ENCODE peak calls at places on chromosomes 7 and 10, in ten cellular contexts. B is AG09309, U is A549, F is IMR-90, P is GM12865, Y is Panc1, R is breast epithelium, A is fibroblast of lung, E is tibial nerve, K is right lobe of liver. Q is an unnamed sample.

GRCh38 chr7:42694894-42695553 is 216.8 kb downstream of the C7orf25 start:
- DNase-seq in U (no peak), F (no peak), P (no peak), Y (no peak), A (peak; percentile 28), R (no peak), E (no peak), K (no peak), B (peak; percentile 18), Q (no peak)

GRCh38 chr10:102777696-102778530 is 34.2 kb downstream of the WBP1L start:
- DNase-seq in A (no peak), U (no peak), P (no peak), B (no peak), F (no peak), K (no peak), R (no peak), Y (no peak), E (no peak), Q (no peak)

GRCh38 chr10:50600831-50601466 is 22.8 kb downstream of the SGMS1 start:
- DNase-seq in Y (no peak), R (no peak), P (peak; percentile 15), K (no peak), E (no peak), F (peak; percentile 49), A (peak; percentile 45), B (no peak), U (no peak), Q (no peak)

GRCh38 chr7:157238087-157238486 is 98.7 kb upstream of the DNAJB6 start:
- DNase-seq in P (no peak), E (no peak), U (no peak), K (no peak), F (no peak), R (no peak), B (no peak), A (no peak), Y (no peak), Q (no peak)

GRCh38 chr7:101155303-101155702 is 1.0 kb downstream of the AP1S1 start:
- DNase-seq in K (no peak), B (no peak), F (no peak), E (no peak), U (no peak), Y (no peak), R (no peak), A (no peak), P (no peak), Q (no peak)

GRCh38 chr7:110421490-110422241 is 669.3 kb upstream of the LRRN3 start:
- DNase-seq in K (no peak), U (no peak), B (no peak), A (no peak), R (no peak), P (no peak), F (no peak), E (no peak), Y (no peak), Q (no peak)

GRCh38 chr7:129530881-129531391 is 28.6 kb downstream of the SMKR1 start:
- DNase-seq in A (peak; percentile 23), P (peak; percentile 6), Y (peak; percentile 93), U (peak; percentile 36), B (no peak), F (peak; percentile 80), K (no peak), E (no peak), R (no peak), Q (peak; percentile 32)

GRCh38 chr7:11737723-11738122 is 94.3 kb downstream of the THSD7A start:
- DNase-seq in P (no peak), F (peak; percentile 39), R (no peak), K (no peak), U (no peak), A (peak; percentile 71), Y (no peak), B (no peak), E (no peak), Q (no peak)

GRCh38 chr10:116073025-116073424 is 200.0 kb downstream of the GFRA1 start:
- DNase-seq in R (no peak), B (no peak), F (no peak), A (no peak), P (no peak), K (peak; percentile 8), Y (no peak), U (no peak), E (no peak), Q (no peak)

GRCh38 chr10:116071453-116072148 is 201.4 kb downstream of the GFRA1 start:
- DNase-seq in K (peak; percentile 55), U (no peak), Y (no peak), R (no peak), A (no peak), P (no peak), B (no peak), E (no peak), F (no peak), Q (no peak)

GRCh38 chr10:116070743-116071320 is 202.2 kb downstream of the GFRA1 start:
- DNase-seq in F (no peak), K (peak; percentile 44), R (no peak), P (no peak), U (no peak), A (no peak), Y (no peak), B (no peak), E (no peak), Q (no peak)

GRCh38 chr10:116076616-116077015 is 196.4 kb downstream of the GFRA1 start:
- DNase-seq in U (no peak), Y (no peak), E (no peak), F (no peak), P (no peak), R (no peak), A (no peak), K (no peak), B (no peak), Q (no peak)

DNA sequence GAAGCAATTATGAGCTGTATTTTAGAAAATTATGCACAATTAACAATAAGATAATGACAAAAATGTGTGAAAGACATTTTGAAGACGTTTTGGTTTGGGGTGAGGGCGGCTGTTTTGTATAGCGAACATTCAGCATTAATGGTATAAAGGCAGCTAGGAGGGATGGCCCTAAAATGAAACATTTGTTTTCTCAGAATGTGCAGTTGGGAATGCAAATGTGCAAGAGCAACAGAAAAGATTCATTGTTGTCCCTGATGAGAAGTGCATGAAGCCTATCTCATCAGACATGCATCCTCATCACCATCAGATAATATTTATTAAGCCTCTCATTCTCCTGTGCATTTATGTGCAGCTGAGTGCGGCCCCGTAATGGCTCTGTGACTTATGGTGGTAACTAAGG is 199.6 kb downstream of the GFRA1 start:
- DNase-seq in K (peak; percentile 14), Y (no peak), F (no peak), P (no peak), U (no peak), R (no peak), A (no peak), E (no peak), B (no peak), Q (no peak)
- H3K4me3 ChIP-seq in K (no peak overlapping the region), Y (no peak overlapping the region), F (no peak overlapping the region), P (no peak overlapping the region), U (no peak overlapping the region), R (no peak overlapping the region), A (no peak overlapping the region), E (no peak overlapping the region), B (no peak overlapping the region), Q (no peak overlapping the region)

GRCh38 chr7:158357106-158357897 is 230.3 kb downstream of the PTPRN2 start:
- DNase-seq in F (no peak), A (no peak), R (no peak), B (no peak), P (no peak), Y (no peak), E (no peak), U (no peak), K (no peak), Q (no peak)

GRCh38 chr7:158356454-158356853 is 231.2 kb downstream of the PTPRN2 start:
- DNase-seq in P (no peak), E (no peak), F (no peak), A (no peak), Y (no peak), U (no peak), K (no peak), B (no peak), R (no peak), Q (no peak)

GRCh38 chr7:158353606-158354570 is 233.7 kb downstream of the PTPRN2 start:
- DNase-seq in K (no peak), B (no peak), A (no peak), R (no peak), F (no peak), E (no peak), Y (peak; percentile 38), U (no peak), P (no peak), Q (no peak)

GRCh38 chr7:158354861-158355260 is 232.8 kb downstream of the PTPRN2 start:
- DNase-seq in B (no peak), F (no peak), U (no peak), A (no peak), R (no peak), P (no peak), E (no peak), K (no peak), Y (no peak), Q (no peak)

GRCh38 chr7:158355456-158356065 is 232.1 kb downstream of the PTPRN2 start:
- DNase-seq in B (no peak), P (no peak), U (no peak), F (no peak), A (no peak), R (no peak), E (no peak), Y (peak; percentile 13), K (no peak), Q (no peak)
- TF ChIP-seq CTCF in B (peak; percentile 15), P (no peak), U (no peak), F (no peak), A (no peak), R (no peak), E (no peak), Y (peak; percentile 78), K (no peak), Q (no peak)

DNA sequence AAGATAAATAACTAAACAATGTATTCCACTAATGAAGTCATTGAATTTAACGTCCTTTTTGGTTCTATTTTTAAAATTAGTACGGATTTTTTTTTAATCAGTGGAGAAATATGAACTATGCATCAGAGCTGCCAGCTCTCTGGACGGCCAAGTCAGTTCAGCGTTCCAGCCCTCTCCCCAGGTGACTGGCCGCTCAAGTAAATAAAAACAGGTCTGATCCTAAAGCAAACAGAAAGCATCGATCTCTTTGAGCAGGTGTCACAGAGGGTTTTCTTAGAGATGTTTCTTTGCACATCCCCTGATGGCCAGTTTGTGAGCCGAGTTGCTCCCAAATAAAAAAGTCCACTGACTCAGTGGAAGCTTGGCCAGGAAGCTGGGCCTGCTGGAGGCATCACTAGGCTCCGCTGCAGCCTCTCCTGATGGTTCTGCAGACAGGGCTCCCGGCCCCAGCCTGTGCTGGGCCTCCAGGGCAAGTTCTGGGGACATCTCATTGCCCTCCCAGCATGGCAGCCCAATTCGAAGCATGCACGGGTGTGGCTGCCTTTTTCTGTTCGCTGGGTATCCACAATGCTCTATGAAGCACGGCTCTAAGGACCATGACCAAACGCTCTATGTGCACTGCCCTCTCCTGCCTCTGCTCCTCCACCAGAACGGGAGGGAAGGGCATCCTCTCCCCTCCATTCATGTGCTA is 74.7 kb upstream of the PPP2R2D start:
- DNase-seq in F (no peak), B (no peak), P (no peak), E (no peak), K (peak; percentile 75), U (no peak), Y (no peak), A (no peak), R (no peak), Q (no peak)
- H3K4me3 ChIP-seq in F (no peak overlapping the region), B (no peak overlapping the region), P (no peak overlapping the region), E (no peak overlapping the region), K (peak overlapping the region; percentile 14), U (no peak overlapping the region), Y (no peak overlapping the region), A (no peak overlapping the region), R (no peak overlapping the region), Q (no peak overlapping the region)

DNA sequence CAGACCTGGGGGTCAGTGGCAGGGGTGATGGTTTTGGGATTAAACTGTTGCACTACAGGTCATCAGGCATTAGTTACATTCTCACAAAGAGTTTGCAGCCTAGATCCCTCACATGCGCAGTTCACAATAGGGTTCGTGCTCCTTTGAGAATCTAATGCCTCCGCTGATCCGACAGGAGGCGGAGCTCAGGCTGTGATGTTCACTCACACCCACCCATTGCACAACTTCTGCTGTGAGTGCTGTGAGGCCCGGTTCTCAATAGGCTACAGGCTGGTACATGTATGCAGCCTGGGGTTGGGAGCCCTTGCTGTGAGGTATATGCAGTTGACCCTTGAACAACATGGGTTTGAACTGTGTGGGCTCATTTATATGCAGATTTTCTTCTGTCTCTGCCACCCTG is 416.4 kb downstream of the GFRA1 start:
- DNase-seq in E (no peak), U (no peak), F (no peak), R (no peak), B (no peak), Y (no peak), A (no peak), P (no peak), K (no peak), Q (no peak)
- TF ChIP-seq CTCF in E (no peak), U (no peak), F (no peak), R (no peak), B (no peak), Y (no peak), A (no peak), P (no peak), K (no peak), Q (no peak)